ENCODE peak calls at places on chromosome 11, in eight cellular contexts. R is HFF-Myc; S is CD8-positive, alpha-beta T cell; V is GM12865; Q is AML-193; W is mammary epithelial cell; D is CD4-positive, alpha-beta memory T cell; E is LHCN-M2. A is an unnamed sample.
A peak's percentile ranks its signal among the peaks of the same experiment; 100 is the strongest.

GRCh38 chr11:72629266-72629665 is 45.0 kb downstream of the PDE2A start:
- DNase-seq in S (no peak), R (no peak), Q (no peak), D (no peak), E (no peak), W (no peak), V (no peak), A (no peak)

GRCh38 chr11:76250520-76251222 is 44.4 kb upstream of the WNT11 start:
- DNase-seq in D (no peak), Q (no peak), V (peak; percentile 14), W (no peak), R (no peak), E (peak; percentile 9), S (no peak), A (no peak)

GRCh38 chr11:34267440-34267839 is 90.4 kb downstream of the ABTB2 start:
- DNase-seq in V (no peak), R (no peak), W (no peak), D (no peak), E (no peak), Q (peak; percentile 6), S (no peak), A (no peak)

GRCh38 chr11:125313271-125314222 is 149.0 kb downstream of the PKNOX2 start:
- DNase-seq in V (no peak), E (peak; percentile 70), Q (no peak), D (no peak), W (peak; percentile 7), S (no peak), R (no peak), A (no peak)

GRCh38 chr11:3810951-3811350 is 2.6 kb downstream of the PGAP2 start:
- DNase-seq in D (no peak), W (no peak), V (no peak), Q (no peak), E (no peak), S (no peak), R (no peak), A (no peak)

GRCh38 chr11:3989251-3989650 is 105.3 kb upstream of the RRM1 start:
- DNase-seq in V (no peak), R (no peak), D (no peak), S (no peak), Q (no peak), E (no peak), W (no peak), A (no peak)

GRCh38 chr11:88507771-88508557 is 170.4 kb upstream of the CTSC start:
- DNase-seq in Q (no peak), W (no peak), R (no peak), E (no peak), V (no peak), S (no peak), D (no peak), A (no peak)

GRCh38 chr11:66228521-66228920 is 39.9 kb upstream of the RAB1B start:
- DNase-seq in E (no peak), D (no peak), S (no peak), R (no peak), W (no peak), Q (no peak), V (no peak), A (no peak)

GRCh38 chr11:19218216-19218615 is 16.4 kb upstream of the CSRP3 start:
- DNase-seq in W (no peak), R (no peak), D (no peak), Q (no peak), E (no peak), S (no peak), V (no peak), A (no peak)

GRCh38 chr11:27392715-27393114 is 29.7 kb upstream of the CCDC34 start:
- DNase-seq in W (peak; percentile 56), Q (no peak), S (no peak), D (no peak), E (peak; percentile 45), R (no peak), V (no peak), A (no peak)